ENCODE peak calls at places on chromosomes 2 and 18, in ten cellular contexts. Y, K, T, X, S, H, M, N, P and L are unnamed samples.

GRCh38 chr2:197920581-197921213 is 116.3 kb downstream of the PLCL1 start:
- DNase-seq in X (no peak), K (no peak), T (no peak), P (no peak), Y (no peak), H (no peak), M (no peak), N (no peak), S (no peak), L (no peak)

GRCh38 chr2:26274058-26274613 is 29.4 kb downstream of the HADHB start:
- DNase-seq in N (peak), K (peak), T (peak), M (no peak), P (no peak), Y (peak), H (peak), S (peak), X (no peak), L (no peak)

GRCh38 chr2:102187191-102188150 is 648 bp downstream of the IL1RL2 start:
- DNase-seq in M (no peak), Y (peak), H (peak), P (peak), X (peak), K (no peak), S (peak), N (peak), T (peak), L (no peak)

GRCh38 chr18:24928479-24928878 is 423.5 kb downstream of the ZNF521 start:
- DNase-seq in P (no peak), N (no peak), X (no peak), M (peak), T (no peak), K (no peak), H (no peak), S (no peak), Y (no peak), L (no peak)

GRCh38 chr2:132416080-132416911 is at the start of gene GPR39:
- DNase-seq in M (no peak), K (peak), N (peak), T (peak), S (peak), X (peak), H (peak), Y (peak), P (peak), L (peak)

GRCh38 chr18:51666717-51667320 is 469.3 kb upstream of the MEX3C start:
- DNase-seq in P (no peak), S (peak), H (peak), K (peak), T (no peak), X (no peak), N (peak), Y (peak), M (no peak), L (peak)

GRCh38 chr2:47007221-47007825 is 91.7 kb upstream of the MCFD2 start:
- DNase-seq in T (no peak), N (no peak), H (no peak), Y (no peak), P (no peak), S (no peak), M (no peak), X (no peak), K (no peak), L (peak)

GRCh38 chr2:1605102-1605501 is 139.2 kb downstream of the PXDN start:
- DNase-seq in M (no peak), P (peak), T (peak), Y (peak), X (no peak), N (no peak), S (peak), K (no peak), H (peak), L (no peak)

GRCh38 chr18:30280861-30281470 is 761.6 kb downstream of the DSC3 start:
- DNase-seq in N (no peak), S (peak), T (peak), P (no peak), Y (peak), M (peak), H (no peak), X (no peak), K (peak), L (no peak)

GRCh38 chr2:170641961-170642360 is 73.2 kb upstream of the SP5 start:
- DNase-seq in Y (no peak), M (no peak), S (no peak), H (no peak), X (no peak), N (no peak), K (no peak), T (no peak), P (no peak), L (no peak)

GRCh38 chr18:12296457-12296856 is 11.6 kb upstream of the TUBB6 start:
- DNase-seq in T (no peak), X (no peak), N (no peak), H (no peak), S (no peak), K (no peak), Y (no peak), M (no peak), P (peak), L (no peak)

GRCh38 chr2:145682536-145683157 is 1162.7 kb upstream of the ZEB2 start:
- DNase-seq in P (no peak), N (no peak), T (no peak), H (no peak), Y (peak), S (peak), M (no peak), X (no peak), K (no peak), L (no peak)

GRCh38 chr2:11234309-11234708 is 79.0 kb downstream of the SLC66A3 start:
- DNase-seq in M (peak), T (no peak), H (no peak), X (no peak), S (no peak), K (no peak), Y (peak), N (no peak), P (no peak), L (no peak)

GRCh38 chr2:184689633-184690032 is 91.3 kb downstream of the ZNF804A start:
- DNase-seq in X (no peak), Y (no peak), N (no peak), M (no peak), P (no peak), K (no peak), S (no peak), H (no peak), T (no peak), L (no peak)

GRCh38 chr18:64876833-64877232 is 727.9 kb upstream of the LINC00305 start:
- DNase-seq in K (no peak), P (no peak), M (no peak), S (no peak), Y (no peak), X (no peak), T (no peak), H (no peak), N (no peak), L (no peak)

DNA sequence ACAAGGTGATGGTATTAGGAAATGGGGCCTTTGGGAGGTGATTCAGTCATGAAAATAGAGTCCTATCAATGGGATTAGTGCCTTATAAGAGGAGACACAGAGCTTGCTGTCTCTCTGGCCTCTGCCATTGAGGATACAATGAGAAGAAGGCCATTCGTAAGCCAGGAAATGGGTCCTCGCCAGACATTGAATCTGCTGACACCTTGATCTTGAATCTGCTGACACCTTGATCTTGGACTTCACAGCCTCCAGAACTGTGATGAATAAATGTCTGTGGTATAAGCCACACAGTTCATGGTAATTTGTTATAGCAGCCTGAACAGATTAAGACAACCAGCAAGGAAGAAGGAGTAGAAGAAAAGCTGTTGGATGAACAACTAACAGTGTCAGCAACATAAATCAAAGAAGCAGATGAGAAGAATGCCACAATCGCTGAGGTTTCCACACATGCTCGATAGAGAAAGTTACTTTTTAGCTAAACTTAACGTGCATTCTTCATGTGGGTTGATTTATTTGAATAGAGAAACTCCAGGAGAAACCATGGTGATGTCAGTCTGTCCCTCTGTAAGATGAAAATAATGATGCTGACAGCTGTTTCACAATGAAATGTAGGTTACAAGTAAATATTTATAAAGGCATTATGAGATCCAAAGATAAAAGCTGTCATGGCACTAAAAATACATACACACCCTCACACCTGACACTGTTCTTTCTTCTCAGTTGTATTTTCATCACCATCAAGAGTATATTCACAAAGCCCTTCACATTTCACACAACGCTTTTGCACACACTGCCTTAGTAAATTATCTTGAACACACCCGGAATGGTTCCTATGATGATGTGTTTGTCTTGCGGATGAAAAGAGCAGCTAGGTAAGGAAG is 153.7 kb upstream of the NCK2 start:
- DNase-seq in T (no peak), X (no peak), Y (no peak), N (no peak), K (no peak), S (no peak), P (no peak), H (no peak), M (no peak), L (no peak)
- H3K27ac ChIP-seq in T (no peak), X (no peak), Y (no peak), N (no peak), K (no peak), S (no peak), P (no peak), H (no peak), M (no peak), L (no peak)

GRCh38 chr2:43445248-43445647 is 150.6 kb downstream of the THADA start:
- DNase-seq in T (peak), X (no peak), K (no peak), P (no peak), N (no peak), H (no peak), M (no peak), S (no peak), Y (no peak), L (no peak)
- H3K27ac ChIP-seq in T (no peak), X (no peak), K (no peak), P (no peak), N (no peak), H (peak), M (no peak), S (no peak), Y (no peak), L (no peak)

DNA sequence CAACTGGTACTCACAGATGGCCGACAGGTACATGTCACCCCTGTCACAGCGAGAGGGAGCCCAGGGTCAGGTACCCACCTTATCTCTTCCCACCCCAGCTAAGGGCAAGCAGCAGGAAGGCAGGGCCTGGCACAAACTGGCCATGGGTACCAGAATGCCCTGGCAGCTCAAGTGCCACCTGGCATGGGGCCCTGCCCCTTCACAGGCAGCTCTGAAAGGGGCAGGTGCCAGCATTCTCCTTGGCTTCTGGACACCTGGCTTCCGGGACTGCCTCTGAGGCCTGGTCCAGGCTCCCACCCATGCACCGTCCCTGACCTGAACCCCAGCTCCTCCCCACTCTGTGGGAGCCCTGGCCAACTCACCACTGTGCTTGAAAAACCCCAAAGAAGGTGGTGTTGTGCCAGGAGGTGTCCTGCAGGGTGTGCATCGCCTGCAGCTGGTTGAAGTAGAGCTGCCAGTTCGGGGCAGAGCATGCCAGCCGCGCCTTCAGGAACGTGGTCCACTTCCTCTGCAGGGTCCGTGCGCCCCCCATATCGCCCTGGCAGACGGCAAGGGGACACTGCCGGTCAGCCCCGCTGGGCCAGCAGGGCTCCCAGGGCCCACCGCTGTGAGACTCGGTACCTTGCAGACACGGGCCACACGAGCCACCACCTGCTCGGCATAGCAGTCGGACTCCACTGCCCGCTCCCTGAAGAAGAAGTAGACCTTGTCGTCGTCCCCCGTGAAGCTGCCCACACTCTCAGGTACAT is 5.4 kb downstream of the SEMA4C start:
- DNase-seq in X (peak), Y (no peak), K (no peak), N (peak), H (peak), P (peak), T (peak), M (no peak), S (no peak), L (no peak)
- H3K27ac ChIP-seq in X (no peak), Y (no peak), K (no peak), N (peak), H (peak), P (no peak), T (no peak), M (no peak), S (no peak), L (no peak)

DNA sequence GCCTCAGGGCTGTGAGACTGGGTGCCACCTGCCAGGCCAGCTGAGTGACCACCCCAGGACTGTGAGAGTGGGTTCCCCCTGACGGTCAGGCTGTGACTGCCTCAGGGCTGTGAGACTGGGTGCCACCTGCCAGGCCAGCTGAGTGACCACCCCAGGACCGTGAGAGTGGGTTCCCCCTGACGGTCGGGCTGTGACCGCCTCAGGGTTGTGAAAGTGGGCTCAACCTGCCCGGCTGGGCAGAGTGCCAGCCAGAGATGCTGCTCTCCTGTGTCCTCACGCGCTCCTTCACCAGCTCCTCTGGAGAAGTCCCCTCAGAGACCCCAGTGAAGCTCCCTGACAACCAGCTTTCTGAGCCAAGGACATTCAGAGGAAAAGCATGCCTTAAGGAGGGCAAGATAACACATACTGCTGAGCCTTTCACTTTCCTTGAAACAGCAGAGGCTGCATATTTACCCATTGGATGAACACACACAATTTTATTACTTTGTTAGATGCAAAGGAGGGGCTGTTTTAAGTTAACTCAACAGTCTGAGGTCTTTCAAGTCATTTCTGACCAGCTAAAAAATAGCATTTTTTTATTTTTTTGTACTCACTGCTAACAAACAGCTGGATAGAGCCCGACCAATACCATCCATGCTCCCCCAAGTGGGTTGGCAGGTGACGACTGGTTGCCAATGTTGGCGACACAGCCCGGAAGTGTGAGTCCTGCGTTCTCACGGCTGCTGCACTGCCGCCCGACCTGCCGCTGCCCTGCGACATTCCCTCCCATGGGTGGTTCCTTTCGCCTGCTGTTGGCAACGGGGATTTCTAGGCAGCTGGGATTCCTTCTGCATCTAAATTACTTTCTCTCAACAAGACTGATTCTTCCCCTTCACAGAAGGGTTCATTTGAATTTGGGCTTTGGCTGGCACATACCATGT is 70.7 kb downstream of the NDUFA10 start:
- DNase-seq in Y (peak), M (no peak), T (no peak), X (peak), K (no peak), P (no peak), N (no peak), S (peak), H (no peak), L (no peak)
- H3K27ac ChIP-seq in Y (no peak), M (no peak), T (no peak), X (no peak), K (no peak), P (no peak), N (peak), S (no peak), H (peak), L (no peak)

GRCh38 chr2:200376422-200377142 is 70.1 kb downstream of the SPATS2L start:
- DNase-seq in N (no peak), X (no peak), S (no peak), P (no peak), Y (no peak), T (peak), K (no peak), H (no peak), M (no peak), L (no peak)
- H3K27ac ChIP-seq in N (peak), X (peak), S (no peak), P (peak), Y (no peak), T (peak), K (peak), H (peak), M (no peak), L (no peak)

GRCh38 chr2:134660619-134661403 is 58.0 kb downstream of the TMEM163 start:
- DNase-seq in X (no peak), S (no peak), Y (no peak), M (no peak), T (no peak), N (no peak), P (no peak), H (no peak), K (no peak), L (no peak)
- H3K27ac ChIP-seq in X (no peak), S (no peak), Y (no peak), M (no peak), T (no peak), N (no peak), P (no peak), H (no peak), K (no peak), L (no peak)